ENCODE peak calls at places on chromosomes 3 and 15, in nine cellular contexts. Q, K, F, H, G, R, N, X and W are unnamed samples.

GRCh38 chr15:74978503-74978902 is 16.9 kb upstream of the SCAMP5 start:
- DNase-seq in F (peak; percentile 16), K (no peak), N (peak; percentile 46), H (no peak), Q (peak; percentile 36), X (no peak), R (peak; percentile 33), G (no peak), W (peak; percentile 59)

GRCh38 chr3:148600902-148601765 is 96.6 kb upstream of the AGTR1 start:
- DNase-seq in X (no peak), G (no peak), R (no peak), F (peak; percentile 6), N (no peak), H (no peak), K (no peak), Q (no peak), W (no peak)

GRCh38 chr3:134485075-134485536 is 679 bp downstream of the ANAPC13 start:
- DNase-seq in X (no peak), N (no peak), G (no peak), R (peak; percentile 30), Q (peak; percentile 36), F (no peak), K (no peak), H (no peak), W (no peak)

GRCh38 chr3:69204315-69204957 is 82.0 kb upstream of the LMOD3 start:
- DNase-seq in G (no peak), H (no peak), X (no peak), N (no peak), Q (peak; percentile 50), K (no peak), R (no peak), F (no peak), W (peak; percentile 11)

GRCh38 chr3:127037423-127037841 is 54.5 kb downstream of the PLXNA1 start:
- DNase-seq in K (no peak), X (no peak), N (peak; percentile 63), F (no peak), Q (no peak), H (no peak), R (no peak), G (no peak), W (no peak)

GRCh38 chr3:195876297-195877031 is 31.9 kb downstream of the TNK2 start:
- DNase-seq in Q (no peak), F (no peak), K (no peak), N (no peak), R (no peak), H (no peak), G (no peak), X (peak; percentile 73), W (no peak)

GRCh38 chr15:32877620-32878019 is 159.8 kb downstream of the GREM1 start:
- DNase-seq in Q (peak; percentile 38), X (no peak), H (no peak), G (no peak), R (no peak), F (no peak), N (no peak), K (no peak), W (no peak)

GRCh38 chr3:65107174-65107573 is 419.4 kb upstream of the ADAMTS9 start:
- DNase-seq in X (no peak), K (no peak), N (no peak), Q (peak; percentile 28), G (no peak), H (no peak), R (no peak), F (no peak), W (peak; percentile 7)

GRCh38 chr15:59976480-59976879 is 27.6 kb upstream of the FOXB1 start:
- DNase-seq in Q (no peak), X (no peak), R (no peak), F (no peak), H (no peak), K (no peak), G (no peak), N (no peak), W (no peak)

GRCh38 chr3:119279101-119279554 is 15.1 kb upstream of the ARHGAP31 start:
- DNase-seq in X (no peak), H (no peak), G (no peak), Q (no peak), N (peak; percentile 66), K (no peak), R (no peak), F (no peak), W (no peak)

GRCh38 chr3:155428558-155428957 is 135.1 kb upstream of the STRIT1 start:
- DNase-seq in R (peak; percentile 99), G (no peak), K (no peak), N (no peak), X (no peak), F (peak; percentile 7), Q (peak; percentile 94), H (no peak), W (peak; percentile 82)

GRCh38 chr3:155676252-155676981 is 68.5 kb downstream of the PLCH1 start:
- DNase-seq in Q (peak; percentile 54), R (peak; percentile 70), F (peak; percentile 62), N (no peak), K (peak; percentile 53), G (no peak), H (peak; percentile 16), X (no peak), W (peak; percentile 91)

GRCh38 chr15:65751431-65751830 is 40.7 kb downstream of the DENND4A start:
- DNase-seq in H (no peak), F (no peak), N (no peak), G (no peak), Q (no peak), R (no peak), X (no peak), K (no peak), W (no peak)

GRCh38 chr3:165279471-165279870 is 83.3 kb upstream of the SLITRK3 start:
- DNase-seq in Q (peak; percentile 21), G (no peak), R (no peak), N (no peak), X (no peak), K (no peak), F (peak; percentile 10), H (no peak), W (no peak)

GRCh38 chr3:97793415-97794019 is 28.3 kb upstream of the CRYBG3 start:
- DNase-seq in K (peak; percentile 42), H (no peak), X (no peak), F (peak; percentile 59), R (peak; percentile 55), Q (peak; percentile 72), G (no peak), N (no peak), W (peak; percentile 73)

GRCh38 chr15:44726568-44727461 is 9.5 kb upstream of the TRIM69 start:
- DNase-seq in H (no peak), G (no peak), F (peak; percentile 95), N (no peak), X (no peak), Q (peak; percentile 96), R (peak; percentile 93), K (peak; percentile 83), W (peak; percentile 94)

GRCh38 chr3:155193868-155194267 is 99.6 kb downstream of the STRIT1 start:
- DNase-seq in N (no peak), R (no peak), K (no peak), H (no peak), Q (no peak), F (no peak), G (no peak), X (no peak), W (no peak)

GRCh38 chr3:46213201-46213600 is 5.1 kb upstream of the CCR1 start:
- DNase-seq in N (no peak), X (no peak), R (no peak), K (no peak), G (no peak), H (no peak), F (no peak), Q (no peak), W (no peak)

DNA sequence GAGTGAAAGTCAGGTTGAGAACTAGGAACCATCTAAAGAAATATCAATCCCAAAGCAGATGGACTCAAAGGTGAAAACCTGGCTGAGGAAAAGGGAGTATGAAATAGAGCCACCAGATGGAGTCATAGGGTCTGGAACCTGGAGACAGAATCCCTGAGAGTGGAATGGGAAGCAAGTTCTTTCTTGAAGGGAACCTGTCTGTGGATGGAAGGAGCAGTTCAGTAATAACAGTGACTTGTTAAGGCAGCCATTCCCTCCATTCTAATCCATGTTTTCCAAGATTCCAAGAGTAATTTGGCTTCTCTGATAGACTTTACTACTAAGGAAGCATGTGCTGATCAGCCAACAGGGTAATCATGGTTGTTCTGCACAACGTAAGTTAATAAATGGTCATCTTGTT is 22.5 kb upstream of the AQP9 start:
- DNase-seq in F (peak; percentile 4), G (no peak), R (peak; percentile 22), Q (peak; percentile 48), K (peak; percentile 56), H (no peak), N (no peak), X (no peak), W (no peak)
- TF ChIP-seq CTCF in F (peak; percentile 29), G (peak; percentile 23), R (peak; percentile 54), Q (peak; percentile 53), K (peak; percentile 37), H (no peak), N (no peak), X (no peak), W (peak; percentile 30)

GRCh38 chr3:4338751-4339150 is 35.6 kb downstream of the SETMAR start:
- DNase-seq in F (no peak), X (no peak), R (no peak), N (no peak), G (no peak), H (no peak), Q (no peak), K (no peak), W (no peak)
- TF ChIP-seq CTCF in F (no peak), X (no peak), R (no peak), N (no peak), G (no peak), H (no peak), Q (no peak), K (no peak), W (no peak)

DNA sequence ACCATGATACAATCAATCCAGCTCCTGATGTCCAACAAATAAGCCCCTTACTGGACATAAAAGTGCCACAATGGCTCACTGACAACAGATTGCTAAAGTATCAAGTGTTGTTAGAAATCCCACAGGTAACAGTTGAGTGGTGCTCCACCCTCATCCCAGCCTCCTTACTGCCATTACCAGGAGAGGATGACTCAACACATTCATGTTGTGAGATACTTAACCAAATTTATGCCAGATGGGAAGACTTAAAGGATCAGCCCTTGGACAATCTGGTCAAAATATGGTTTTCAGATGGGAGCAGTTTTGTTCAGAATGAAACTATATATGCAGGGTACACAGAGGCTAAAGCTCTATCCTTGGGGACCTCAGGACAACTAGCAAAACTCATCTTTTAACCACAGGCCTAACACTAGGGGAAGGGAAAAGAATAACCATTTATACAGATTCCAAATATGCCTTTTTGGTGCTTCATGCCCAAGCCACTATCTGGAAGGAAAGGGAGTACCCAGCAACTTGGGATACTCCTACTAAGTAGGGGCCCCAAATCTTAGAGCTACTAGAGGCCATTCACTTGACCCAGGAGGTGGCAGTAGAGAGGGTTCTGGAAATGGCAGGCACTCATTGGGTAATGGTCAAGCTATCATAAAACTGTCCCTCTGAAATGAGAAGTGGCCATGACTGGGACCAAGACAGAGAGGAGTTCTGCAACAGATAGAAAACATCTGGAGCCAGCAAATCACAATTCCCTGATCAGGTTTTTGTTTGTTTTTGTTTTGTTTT is 6.9 kb upstream of the ZNF662 start:
- DNase-seq in Q (peak; percentile 42), N (no peak), X (no peak), H (no peak), G (no peak), K (no peak), F (no peak), R (peak; percentile 11), W (peak; percentile 27)
- TF ChIP-seq CTCF in Q (peak; percentile 9), N (no peak), X (no peak), H (no peak), G (peak; percentile 27), K (no peak), F (no peak), R (peak; percentile 3), W (no peak)

GRCh38 chr3:50358355-50358926 is 880 bp downstream of the TMEM115 start:
- DNase-seq in G (no peak), H (no peak), R (no peak), F (no peak), N (peak; percentile 84), Q (no peak), K (no peak), X (no peak), W (no peak)
- TF ChIP-seq CTCF in G (no peak), H (no peak), R (no peak), F (no peak), N (no peak), Q (no peak), K (no peak), X (no peak), W (no peak)